ENCODE peak calls at places on chromosomes 11 and 22, in four cellular contexts. One of them, this sample, is unnamed.

GRCh38 chr11:93253111-93253510 is 55.3 kb upstream of the SLC36A4 start:
- DNase-seq in Peyer's patch: no peak
- DNase-seq in HepG2: no peak
- DNase-seq in PC-3: no peak
- DNase-seq in this sample: no peak

GRCh38 chr22:30922151-30922611 is 46.4 kb downstream of the MORC2 start:
- DNase-seq in Peyer's patch: peak
- DNase-seq in PC-3: no peak
- DNase-seq in HepG2: no peak
- DNase-seq in this sample: no peak

GRCh38 chr11:10628506-10629236 is 60.2 kb upstream of the LYVE1 start:
- DNase-seq in PC-3: no peak
- DNase-seq in Peyer's patch: peak
- DNase-seq in HepG2: no peak
- DNase-seq in this sample: no peak

GRCh38 chr11:111707039-111707690 is 59.0 kb downstream of the PPP2R1B start:
- DNase-seq in Peyer's patch: no peak
- DNase-seq in PC-3: peak
- DNase-seq in HepG2: peak
- DNase-seq in this sample: peak

GRCh38 chr11:16607675-16608644 is 130.5 kb upstream of the C11orf58 start:
- DNase-seq in HepG2: no peak
- DNase-seq in PC-3: no peak
- DNase-seq in Peyer's patch: peak
- DNase-seq in this sample: no peak

GRCh38 chr11:62147545-62147944 is 23.7 kb downstream of the INCENP start:
- DNase-seq in Peyer's patch: peak
- DNase-seq in HepG2: no peak
- DNase-seq in PC-3: no peak
- DNase-seq in this sample: no peak

GRCh38 chr11:100525635-100526034 is 161.5 kb upstream of the ARHGAP42 start:
- DNase-seq in PC-3: peak
- DNase-seq in HepG2: no peak
- DNase-seq in Peyer's patch: no peak
- DNase-seq in this sample: no peak

GRCh38 chr22:42493393-42493792 is 26.2 kb downstream of the RRP7A start:
- DNase-seq in Peyer's patch: no peak
- DNase-seq in HepG2: no peak
- DNase-seq in PC-3: no peak
- DNase-seq in this sample: no peak

GRCh38 chr22:42930810-42931420 is 73.8 kb upstream of the ARFGAP3 start:
- DNase-seq in PC-3: peak
- DNase-seq in Peyer's patch: peak
- DNase-seq in HepG2: peak
- DNase-seq in this sample: no peak

GRCh38 chr11:35412285-35412684 is 7.1 kb downstream of the SLC1A2 start:
- DNase-seq in PC-3: peak
- DNase-seq in HepG2: no peak
- DNase-seq in Peyer's patch: no peak
- DNase-seq in this sample: no peak

GRCh38 chr11:64089915-64090810 is 54.4 kb downstream of the FLRT1 start:
- DNase-seq in Peyer's patch: no peak
- DNase-seq in PC-3: no peak
- DNase-seq in HepG2: no peak
- DNase-seq in this sample: no peak

GRCh38 chr22:27754247-27754887 is 47.2 kb downstream of the MN1 start:
- DNase-seq in Peyer's patch: no peak
- DNase-seq in HepG2: no peak
- DNase-seq in PC-3: no peak
- DNase-seq in this sample: no peak

GRCh38 chr22:36365020-36365411 is 22.8 kb downstream of the MYH9 start:
- DNase-seq in PC-3: peak
- DNase-seq in Peyer's patch: peak
- DNase-seq in HepG2: no peak
- DNase-seq in this sample: no peak

GRCh38 chr11:35539781-35540281 is 14.4 kb upstream of the PAMR1 start:
- DNase-seq in HepG2: no peak
- DNase-seq in Peyer's patch: peak
- DNase-seq in PC-3: peak
- DNase-seq in this sample: no peak

GRCh38 chr11:131746201-131746600 is 375.8 kb downstream of the NTM start:
- DNase-seq in HepG2: no peak
- DNase-seq in PC-3: no peak
- DNase-seq in Peyer's patch: no peak
- DNase-seq in this sample: no peak

GRCh38 chr11:235180-235997 is 753 bp downstream of the SIRT3 start:
- DNase-seq in HepG2: no peak
- DNase-seq in Peyer's patch: peak
- DNase-seq in PC-3: no peak
- DNase-seq in this sample: no peak

GRCh38 chr11:61516675-61517516 is 8.3 kb downstream of the LRRC10B start:
- DNase-seq in Peyer's patch: no peak
- DNase-seq in PC-3: peak
- DNase-seq in HepG2: peak
- DNase-seq in this sample: no peak

GRCh38 chr22:27686534-27686933 is 115.0 kb downstream of the MN1 start:
- DNase-seq in HepG2: peak
- DNase-seq in PC-3: no peak
- DNase-seq in Peyer's patch: peak
- DNase-seq in this sample: no peak

GRCh38 chr11:9573775-9574555 is 495 bp downstream of the WEE1 start:
- DNase-seq in Peyer's patch: peak
- DNase-seq in PC-3: no peak
- DNase-seq in HepG2: no peak
- DNase-seq in this sample: no peak

GRCh38 chr11:65506770-65507485 is 8.1 kb downstream of the MALAT1 start:
- DNase-seq in HepG2: no peak
- DNase-seq in Peyer's patch: peak
- DNase-seq in PC-3: peak
- DNase-seq in this sample: no peak

GRCh38 chr11:43963221-43963620 is 20.8 kb downstream of the C11orf96 start:
- DNase-seq in HepG2: no peak
- DNase-seq in PC-3: no peak
- DNase-seq in Peyer's patch: peak
- DNase-seq in this sample: no peak

GRCh38 chr11:40241524-40242037 is 1217.9 kb downstream of the LRRC4C start:
- DNase-seq in Peyer's patch: no peak
- DNase-seq in PC-3: no peak
- DNase-seq in HepG2: no peak
- DNase-seq in this sample: no peak

GRCh38 chr11:40252236-40252635 is 1207.2 kb downstream of the LRRC4C start:
- DNase-seq in HepG2: no peak
- DNase-seq in Peyer's patch: no peak
- DNase-seq in PC-3: no peak
- DNase-seq in this sample: no peak

GRCh38 chr11:40247023-40247422 is 1212.4 kb downstream of the LRRC4C start:
- DNase-seq in PC-3: no peak
- DNase-seq in Peyer's patch: no peak
- DNase-seq in HepG2: no peak
- DNase-seq in this sample: no peak
- H3K4me3 ChIP-seq in PC-3: no peak
- H3K4me3 ChIP-seq in Peyer's patch: no peak
- H3K4me3 ChIP-seq in HepG2: no peak
- H3K4me3 ChIP-seq in this sample: no peak

GRCh38 chr11:85704967-85705366 is 19.0 kb upstream of the CCDC89 start:
- DNase-seq in Peyer's patch: no peak
- DNase-seq in PC-3: no peak
- DNase-seq in HepG2: no peak
- DNase-seq in this sample: no peak

GRCh38 chr11:85699957-85700741 is 14.2 kb upstream of the CCDC89 start:
- DNase-seq in HepG2: no peak
- DNase-seq in Peyer's patch: no peak
- DNase-seq in PC-3: no peak
- DNase-seq in this sample: no peak

GRCh38 chr11:85709983-85710382 is 24.0 kb upstream of the CCDC89 start:
- DNase-seq in Peyer's patch: no peak
- DNase-seq in PC-3: no peak
- DNase-seq in HepG2: no peak
- DNase-seq in this sample: no peak

GRCh38 chr11:85710912-85711311 is 24.9 kb upstream of the CCDC89 start:
- DNase-seq in PC-3: no peak
- DNase-seq in HepG2: no peak
- DNase-seq in Peyer's patch: no peak
- DNase-seq in this sample: no peak

DNA sequence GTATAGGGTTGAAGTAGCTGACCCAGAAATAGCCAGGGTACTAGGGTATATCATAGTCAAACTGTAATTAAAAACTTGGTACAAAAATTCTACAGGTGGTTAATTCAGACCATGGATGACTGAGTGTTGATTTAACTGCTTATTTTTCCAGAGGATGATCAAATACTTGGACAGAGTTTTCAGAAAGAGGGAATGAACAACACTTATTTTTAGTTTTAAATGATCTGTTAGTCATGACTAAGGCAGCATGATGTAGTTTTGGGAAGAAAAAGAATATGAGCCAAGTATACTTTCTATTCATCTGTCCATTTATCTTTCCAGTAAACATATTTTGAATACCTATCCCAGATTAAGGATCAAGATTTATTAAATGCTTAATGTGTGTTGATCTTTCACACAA is 19.8 kb upstream of the CCDC89 start:
- DNase-seq in PC-3: no peak
- DNase-seq in HepG2: no peak
- DNase-seq in Peyer's patch: no peak
- DNase-seq in this sample: no peak
- H3K27ac ChIP-seq in PC-3: no peak
- H3K27ac ChIP-seq in HepG2: no peak
- H3K27ac ChIP-seq in Peyer's patch: no peak
- H3K27ac ChIP-seq in this sample: no peak

GRCh38 chr11:57222239-57222638 is 14.8 kb downstream of the APLNR start:
- DNase-seq in HepG2: no peak
- DNase-seq in PC-3: no peak
- DNase-seq in Peyer's patch: no peak
- DNase-seq in this sample: no peak

GRCh38 chr11:57224126-57224525 is 12.9 kb downstream of the APLNR start:
- DNase-seq in Peyer's patch: no peak
- DNase-seq in HepG2: no peak
- DNase-seq in PC-3: no peak
- DNase-seq in this sample: no peak

GRCh38 chr11:57224537-57224936 is 12.5 kb downstream of the APLNR start:
- DNase-seq in PC-3: peak
- DNase-seq in HepG2: no peak
- DNase-seq in Peyer's patch: no peak
- DNase-seq in this sample: no peak

GRCh38 chr11:57219021-57219627 is 17.9 kb downstream of the APLNR start:
- DNase-seq in HepG2: no peak
- DNase-seq in Peyer's patch: no peak
- DNase-seq in PC-3: no peak
- DNase-seq in this sample: no peak

DNA sequence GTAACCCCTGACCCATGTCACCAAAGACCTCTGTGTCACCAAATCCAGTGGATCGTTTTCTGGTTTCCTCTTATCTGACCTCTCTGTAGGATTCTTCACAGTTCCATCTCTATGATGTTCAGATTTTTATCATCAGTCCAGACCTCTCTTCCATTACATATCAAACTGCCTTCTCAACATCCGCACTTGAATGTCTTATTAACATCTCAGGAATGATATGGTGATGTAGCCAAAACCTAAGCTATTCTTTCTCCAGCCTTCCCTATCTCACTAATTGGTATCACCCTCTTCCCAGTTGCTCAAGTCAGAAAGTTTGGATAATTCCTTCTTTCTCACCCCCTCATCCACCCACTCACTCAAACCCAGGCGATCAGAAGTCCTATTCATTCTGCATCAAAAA is 13.4 kb downstream of the APLNR start:
- DNase-seq in PC-3: no peak
- DNase-seq in HepG2: no peak
- DNase-seq in Peyer's patch: no peak
- DNase-seq in this sample: no peak
- H3K4me3 ChIP-seq in PC-3: no peak
- H3K4me3 ChIP-seq in HepG2: no peak
- H3K4me3 ChIP-seq in Peyer's patch: no peak
- H3K4me3 ChIP-seq in this sample: no peak

DNA sequence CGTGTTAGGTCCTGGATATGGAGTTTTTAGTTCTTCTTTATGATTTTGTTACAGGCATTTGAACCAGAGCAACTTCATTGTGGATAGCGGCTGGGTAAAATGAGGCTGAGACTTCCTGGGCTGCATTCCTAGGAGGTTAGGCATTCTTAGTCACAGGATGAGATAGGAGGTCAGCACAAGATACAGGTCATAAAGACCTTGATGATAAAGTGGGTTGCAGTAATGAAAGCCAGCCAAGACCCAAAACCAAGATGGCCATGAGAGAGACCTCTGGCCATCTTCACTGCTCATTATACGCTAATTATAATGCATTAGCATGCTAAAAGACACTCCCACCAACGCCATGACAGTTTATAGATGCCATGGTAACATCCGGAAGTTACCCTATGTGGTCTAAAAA is 23.4 kb upstream of the CLMP start:
- DNase-seq in Peyer's patch: no peak
- DNase-seq in PC-3: no peak
- DNase-seq in HepG2: no peak
- DNase-seq in this sample: no peak
- H3K27ac ChIP-seq in Peyer's patch: peak
- H3K27ac ChIP-seq in PC-3: no peak
- H3K27ac ChIP-seq in HepG2: no peak
- H3K27ac ChIP-seq in this sample: no peak

GRCh38 chr11:73866095-73866579 is 10.5 kb downstream of the COA4 start:
- DNase-seq in HepG2: no peak
- DNase-seq in Peyer's patch: no peak
- DNase-seq in PC-3: peak
- DNase-seq in this sample: no peak

GRCh38 chr11:73866586-73866996 is 10.1 kb downstream of the COA4 start:
- DNase-seq in HepG2: peak
- DNase-seq in PC-3: peak
- DNase-seq in Peyer's patch: peak
- DNase-seq in this sample: no peak

GRCh38 chr11:73872746-73873412 is 3.8 kb downstream of the COA4 start:
- DNase-seq in PC-3: no peak
- DNase-seq in HepG2: no peak
- DNase-seq in Peyer's patch: no peak
- DNase-seq in this sample: no peak

GRCh38 chr11:73869234-73869949 is 7.3 kb downstream of the COA4 start:
- DNase-seq in HepG2: no peak
- DNase-seq in PC-3: peak
- DNase-seq in Peyer's patch: peak
- DNase-seq in this sample: no peak

DNA sequence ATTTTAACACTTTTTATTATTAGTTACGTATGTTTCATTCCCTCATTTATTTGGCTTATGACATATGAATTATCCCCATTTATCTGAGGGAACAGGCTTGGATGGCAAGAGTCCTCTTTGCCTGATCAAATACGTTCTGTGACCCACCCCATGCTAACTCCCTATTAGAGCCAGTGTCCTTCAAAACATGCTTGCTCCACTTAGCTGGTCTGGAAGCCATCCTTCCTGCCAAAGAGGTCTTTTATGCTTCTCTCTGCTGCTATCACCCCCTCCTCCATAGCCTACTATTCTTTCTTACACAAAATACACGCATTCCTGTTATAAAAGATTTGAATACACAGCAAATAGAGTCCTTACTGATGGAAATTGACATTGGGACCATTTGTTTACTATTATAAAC is 6.4 kb downstream of the COA4 start:
- DNase-seq in HepG2: no peak
- DNase-seq in Peyer's patch: no peak
- DNase-seq in PC-3: no peak
- DNase-seq in this sample: no peak
- H3K4me3 ChIP-seq in HepG2: no peak
- H3K4me3 ChIP-seq in Peyer's patch: no peak
- H3K4me3 ChIP-seq in PC-3: no peak
- H3K4me3 ChIP-seq in this sample: no peak

GRCh38 chr11:12801976-12802375 is 127.8 kb downstream of the TEAD1 start:
- DNase-seq in Peyer's patch: no peak
- DNase-seq in PC-3: peak
- DNase-seq in HepG2: no peak
- DNase-seq in this sample: no peak
- H3K27ac ChIP-seq in Peyer's patch: peak
- H3K27ac ChIP-seq in PC-3: peak
- H3K27ac ChIP-seq in HepG2: peak
- H3K27ac ChIP-seq in this sample: no peak

This sample was measured in SK-N-MC.